ENCODE peak calls at places on chromosomes 11 and 22, in five cellular contexts. X, Q, V, A and O are unnamed samples.

GRCh38 chr11:134069996-134070845 is 1.3 kb downstream of the JAM3 start:
- DNase-seq in X (no peak), Q (no peak), V (no peak), A (peak; percentile 4), O (no peak)

GRCh38 chr22:46547179-46547882 is 9.9 kb upstream of the CELSR1 start:
- DNase-seq in X (no peak), Q (peak; percentile 58), V (peak; percentile 71), A (peak; percentile 61), O (no peak)

GRCh38 chr22:22848364-22848866 is 39.2 kb upstream of the IGLL5 start:
- DNase-seq in X (peak; percentile 65), Q (peak; percentile 41), V (no peak), A (peak; percentile 54), O (peak; percentile 26)

GRCh38 chr11:74989269-74989655 is 529 bp downstream of the NEU3 start:
- DNase-seq in X (peak; percentile 35), Q (no peak), V (no peak), A (no peak), O (no peak)

GRCh38 chr11:64990222-64990918 is 6.4 kb downstream of the BATF2 start:
- DNase-seq in X (no peak), Q (peak; percentile 75), V (peak; percentile 73), A (no peak), O (no peak)

GRCh38 chr11:36362902-36363301 is 66.8 kb downstream of the PRR5L start:
- DNase-seq in X (no peak), Q (no peak), V (no peak), A (peak; percentile 88), O (no peak)

GRCh38 chr11:1484716-1485503 is 1.7 kb downstream of the MOB2 start:
- DNase-seq in X (no peak), Q (no peak), V (no peak), A (no peak), O (no peak)

GRCh38 chr22:39306456-39307361 is 12.7 kb downstream of the RPL3 start:
- DNase-seq in X (peak; percentile 50), Q (no peak), V (no peak), A (no peak), O (no peak)

GRCh38 chr11:66069715-66070603 is at the start of gene PACS1:
- DNase-seq in X (peak; percentile 66), Q (peak; percentile 87), V (peak; percentile 70), A (peak; percentile 91), O (peak; percentile 70)

GRCh38 chr11:7664867-7665266 is 8.4 kb downstream of the CYB5R2 start:
- DNase-seq in X (no peak), Q (no peak), V (no peak), A (no peak), O (no peak)

GRCh38 chr22:23305321-23305910 is 125.1 kb downstream of the BCR start:
- DNase-seq in X (no peak), Q (no peak), V (no peak), A (peak; percentile 77), O (no peak)

GRCh38 chr11:134866215-134866614 is 454.2 kb upstream of the B3GAT1 start:
- DNase-seq in X (no peak), Q (no peak), V (no peak), A (no peak), O (no peak)

GRCh38 chr11:37040921-37041320 is 442.9 kb upstream of the RAG2 start:
- DNase-seq in X (no peak), Q (no peak), V (no peak), A (no peak), O (no peak)

GRCh38 chr22:24324137-24324536 is 53.5 kb downstream of the SPECC1L start:
- DNase-seq in X (no peak), Q (no peak), V (no peak), A (no peak), O (no peak)

GRCh38 chr11:2774173-2775082 is 74.6 kb upstream of the KCNQ1OT1 start:
- DNase-seq in X (no peak), Q (peak; percentile 1), V (peak; percentile 49), A (no peak), O (peak; percentile 5)

GRCh38 chr11:119729581-119730346 is 764 bp upstream of the NECTIN1 start:
- DNase-seq in X (no peak), Q (peak; percentile 79), V (peak; percentile 84), A (peak; percentile 16), O (no peak)

GRCh38 chr11:38824573-38824972 is 2226.5 kb upstream of the RAG2 start:
- DNase-seq in X (peak; percentile 15), Q (no peak), V (no peak), A (no peak), O (no peak)

GRCh38 chr11:65225284-65226102 is 36.3 kb upstream of the POLA2 start:
- DNase-seq in X (peak; percentile 61), Q (peak; percentile 59), V (peak; percentile 72), A (peak; percentile 56), O (peak; percentile 15)

DNA sequence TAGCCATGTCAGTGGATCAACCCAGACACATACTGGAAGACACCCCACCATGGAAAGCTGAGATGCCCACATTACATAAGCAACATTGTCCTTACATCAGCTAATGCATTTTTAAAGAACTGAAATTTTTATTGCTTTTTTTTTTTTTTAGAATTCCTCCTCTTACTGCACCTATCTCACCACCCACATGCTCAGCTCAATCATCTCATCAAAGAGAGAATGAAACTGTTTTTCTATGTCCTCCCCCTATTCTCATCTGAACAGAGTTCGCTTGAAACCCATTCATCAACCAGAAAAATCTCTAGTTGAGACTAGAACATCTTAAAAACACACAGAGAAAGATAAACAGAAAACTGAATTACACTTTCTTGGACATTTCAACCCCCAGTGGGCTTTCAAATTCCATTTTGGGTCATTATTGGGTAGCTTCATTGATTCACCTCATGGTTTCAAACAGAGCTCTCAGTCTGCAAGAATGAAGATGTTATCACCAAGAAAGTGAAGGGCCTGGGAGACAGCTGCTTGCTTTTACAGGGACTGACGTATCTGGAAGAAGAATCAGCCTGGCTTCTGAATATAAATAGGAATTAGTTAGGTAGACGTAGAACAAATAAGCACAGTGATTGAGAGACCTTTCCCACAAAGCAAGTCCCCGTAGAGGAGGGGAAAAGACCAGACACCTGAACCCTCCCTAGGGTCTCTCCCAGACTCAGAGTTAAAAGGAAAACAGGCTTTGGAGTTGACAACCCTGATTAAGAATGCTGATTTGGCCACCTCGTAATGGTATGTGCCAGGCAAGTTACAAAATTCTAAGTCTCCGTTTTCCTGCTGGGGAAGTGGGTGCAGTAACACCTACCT is 155.7 kb downstream of the BBOX1 start:
- DNase-seq in X (no peak), Q (no peak), V (no peak), A (no peak), O (peak; percentile 10)
- H3K4me3 ChIP-seq in X (no peak overlapping the region), Q (no peak overlapping the region), V (no peak overlapping the region), A (no peak overlapping the region), O (no peak overlapping the region)

GRCh38 chr22:27873476-27873875 is 45.6 kb downstream of the PITPNB start:
- DNase-seq in X (no peak), Q (peak; percentile 65), V (no peak), A (no peak), O (no peak)

GRCh38 chr22:27868738-27869282 is 50.2 kb downstream of the PITPNB start:
- DNase-seq in X (no peak), Q (no peak), V (no peak), A (no peak), O (no peak)

GRCh38 chr22:27872488-27872887 is 46.6 kb downstream of the PITPNB start:
- DNase-seq in X (no peak), Q (no peak), V (no peak), A (no peak), O (no peak)

GRCh38 chr22:27870234-27871191 is 48.5 kb downstream of the PITPNB start:
- DNase-seq in X (no peak), Q (no peak), V (no peak), A (no peak), O (no peak)

DNA sequence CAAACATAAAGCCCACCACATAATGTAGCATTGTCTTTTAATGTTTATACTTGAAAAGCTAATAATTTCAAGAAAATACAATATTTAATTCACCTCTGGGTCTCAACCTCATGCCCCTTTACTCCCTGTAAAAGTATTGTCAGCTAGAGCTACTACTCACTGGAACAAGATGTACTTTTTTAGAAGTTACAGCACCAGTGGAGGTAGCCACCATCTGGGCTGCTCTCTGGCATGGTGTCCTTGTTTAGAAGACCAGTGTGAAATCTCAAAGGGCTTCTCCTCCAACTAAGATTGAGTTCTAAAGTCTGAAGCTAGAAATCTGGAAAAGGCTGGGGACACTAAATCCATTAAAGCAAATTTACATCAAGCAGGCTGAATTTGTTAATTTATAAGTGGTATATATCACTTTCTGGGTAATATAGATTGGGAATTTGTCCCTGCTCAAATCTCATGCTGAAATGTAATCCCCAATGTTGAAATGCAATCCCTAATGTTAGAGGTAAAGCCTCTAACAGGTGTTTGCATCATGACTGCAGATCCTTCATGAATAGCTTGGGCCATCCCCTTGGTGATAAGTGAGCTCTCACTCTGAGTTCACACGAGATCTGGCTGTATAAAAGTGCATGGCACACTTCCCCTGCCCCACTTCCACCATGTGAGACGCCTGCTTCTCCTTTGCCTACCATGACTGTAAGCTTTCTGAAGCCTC is 47.6 kb downstream of the PITPNB start:
- DNase-seq in X (no peak), Q (no peak), V (no peak), A (no peak), O (no peak)
- H3K4me1 ChIP-seq in X (peaks cover 44% of the 10 kb centered on the region), Q (peaks cover 48% of the 10 kb centered on the region), V (peaks cover 86% of the 10 kb centered on the region), A (peaks cover 31% of the 10 kb centered on the region), O (no peaks in the 10 kb centered on the region)

GRCh38 chr22:48523091-48523490 is 1304.6 kb downstream of the BRD1 start:
- DNase-seq in X (no peak), Q (no peak), V (no peak), A (no peak), O (no peak)

GRCh38 chr22:48520207-48520606 is 1307.5 kb downstream of the BRD1 start:
- DNase-seq in X (no peak), Q (no peak), V (no peak), A (no peak), O (no peak)

GRCh38 chr22:48523761-48524160 is 1303.9 kb downstream of the BRD1 start:
- DNase-seq in X (no peak), Q (no peak), V (no peak), A (no peak), O (no peak)

GRCh38 chr22:48520888-48521600 is 1306.6 kb downstream of the BRD1 start:
- DNase-seq in X (no peak), Q (no peak), V (no peak), A (no peak), O (no peak)

DNA sequence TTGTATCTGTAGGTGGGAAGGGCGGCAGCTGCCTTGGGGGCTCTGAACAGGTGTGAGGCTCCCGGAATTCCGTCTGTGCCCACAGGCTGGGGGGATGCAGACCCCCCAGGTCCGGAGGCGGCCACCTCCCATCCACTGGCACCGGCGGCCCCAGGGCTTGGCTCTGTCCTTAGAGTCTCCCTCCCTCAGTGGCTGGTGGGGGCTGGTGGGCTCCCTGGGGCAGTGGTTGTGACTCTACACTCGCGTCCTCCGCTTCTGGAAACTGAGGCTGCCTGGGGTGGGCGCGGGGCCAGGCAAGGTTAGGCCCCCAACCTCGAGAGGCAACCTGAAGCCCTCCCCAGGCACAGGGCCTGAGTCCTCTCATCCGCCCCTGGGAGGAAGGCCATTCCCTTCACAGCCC is 1305.4 kb downstream of the BRD1 start:
- DNase-seq in X (no peak), Q (no peak), V (no peak), A (no peak), O (no peak)
- H3K9me3 ChIP-seq in X (no peaks in the 10 kb centered on the region), Q (no peaks in the 10 kb centered on the region), V (no peaks in the 10 kb centered on the region), A (no peaks in the 10 kb centered on the region), O (no peaks in the 10 kb centered on the region)

DNA sequence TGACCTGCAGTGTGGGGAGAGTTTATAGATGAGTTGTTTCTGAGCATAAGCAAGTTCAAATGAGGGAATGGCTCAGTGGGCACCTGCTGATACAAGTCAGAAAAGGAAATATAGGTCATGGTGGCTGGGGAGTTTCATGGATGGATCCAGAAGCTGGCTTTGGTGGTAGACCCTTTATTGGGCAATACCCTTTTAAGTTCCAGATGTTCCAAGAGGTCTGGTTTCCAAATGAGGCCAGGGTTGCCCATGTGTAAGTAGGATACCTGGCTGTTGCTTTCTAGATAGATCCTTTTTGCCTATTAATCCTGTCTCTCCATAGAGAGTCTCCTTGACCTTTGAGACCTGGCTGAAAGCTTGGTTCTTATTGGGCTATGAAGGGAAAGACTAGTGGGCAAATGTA is 2.2 kb downstream of the STIM1 start:
- DNase-seq in X (no peak), Q (no peak), V (no peak), A (no peak), O (no peak)
- H3K4me3 ChIP-seq in X (peak overlapping the region; percentile 75), Q (no peak overlapping the region), V (no peak overlapping the region), A (no peak overlapping the region), O (no peak overlapping the region)